ENCODE peak calls at places on chromosomes 3 and 15, in nine cellular contexts. One of them, this sample, is unnamed.

GRCh38 chr3:50154476-50154839 is 666 bp upstream of the SEMA3F start:
- DNase-seq in A549: peak; percentile 48
- DNase-seq in adrenal gland: no peak
- DNase-seq in body of pancreas: no peak
- DNase-seq in IMR-90: no peak
- DNase-seq in GM23338: peak; percentile 51
- DNase-seq in tibial nerve: no peak
- DNase-seq in CD8-positive, alpha-beta memory T cell: no peak
- DNase-seq in HCT116: no peak
- DNase-seq in this sample: no peak

GRCh38 chr15:64731807-64732151 is 43.6 kb downstream of the RBPMS2 start:
- DNase-seq in HCT116: no peak
- DNase-seq in CD8-positive, alpha-beta memory T cell: no peak
- DNase-seq in GM23338: peak; percentile 66
- DNase-seq in A549: no peak
- DNase-seq in body of pancreas: no peak
- DNase-seq in adrenal gland: no peak
- DNase-seq in IMR-90: no peak
- DNase-seq in tibial nerve: no peak
- DNase-seq in this sample: no peak

GRCh38 chr3:159443266-159443665 is 545.4 kb upstream of the IL12A start:
- DNase-seq in HCT116: no peak
- DNase-seq in body of pancreas: no peak
- DNase-seq in CD8-positive, alpha-beta memory T cell: no peak
- DNase-seq in IMR-90: peak; percentile 43
- DNase-seq in tibial nerve: no peak
- DNase-seq in GM23338: no peak
- DNase-seq in adrenal gland: no peak
- DNase-seq in A549: no peak
- DNase-seq in this sample: no peak

GRCh38 chr3:12194209-12194608 is 35.5 kb upstream of the TIMP4 start:
- DNase-seq in body of pancreas: peak; percentile 47
- DNase-seq in CD8-positive, alpha-beta memory T cell: no peak
- DNase-seq in IMR-90: peak; percentile 92
- DNase-seq in HCT116: peak; percentile 36
- DNase-seq in GM23338: no peak
- DNase-seq in adrenal gland: no peak
- DNase-seq in tibial nerve: peak; percentile 33
- DNase-seq in A549: no peak
- DNase-seq in this sample: no peak

GRCh38 chr3:100437879-100438622 is 36.7 kb downstream of the LNP1 start:
- DNase-seq in GM23338: no peak
- DNase-seq in CD8-positive, alpha-beta memory T cell: no peak
- DNase-seq in tibial nerve: no peak
- DNase-seq in HCT116: no peak
- DNase-seq in adrenal gland: no peak
- DNase-seq in IMR-90: no peak
- DNase-seq in A549: no peak
- DNase-seq in body of pancreas: peak; percentile 84
- DNase-seq in this sample: no peak

GRCh38 chr3:182636646-182637045 is 156.7 kb upstream of the ATP11B start:
- DNase-seq in adrenal gland: no peak
- DNase-seq in CD8-positive, alpha-beta memory T cell: no peak
- DNase-seq in GM23338: no peak
- DNase-seq in IMR-90: no peak
- DNase-seq in body of pancreas: no peak
- DNase-seq in A549: no peak
- DNase-seq in tibial nerve: no peak
- DNase-seq in HCT116: no peak
- DNase-seq in this sample: no peak

GRCh38 chr15:44102675-44103254 is 92.3 kb downstream of the FRMD5 start:
- DNase-seq in GM23338: no peak
- DNase-seq in body of pancreas: peak; percentile 58
- DNase-seq in A549: peak; percentile 13
- DNase-seq in HCT116: peak; percentile 93
- DNase-seq in IMR-90: peak; percentile 99
- DNase-seq in adrenal gland: peak; percentile 34
- DNase-seq in tibial nerve: peak; percentile 10
- DNase-seq in CD8-positive, alpha-beta memory T cell: no peak
- DNase-seq in this sample: no peak

GRCh38 chr3:182609575-182610156 is 183.6 kb upstream of the ATP11B start:
- DNase-seq in body of pancreas: peak; percentile 16
- DNase-seq in tibial nerve: no peak
- DNase-seq in GM23338: no peak
- DNase-seq in IMR-90: no peak
- DNase-seq in A549: no peak
- DNase-seq in adrenal gland: no peak
- DNase-seq in CD8-positive, alpha-beta memory T cell: no peak
- DNase-seq in HCT116: peak; percentile 60
- DNase-seq in this sample: no peak

GRCh38 chr15:55348281-55348778 is 29.3 kb downstream of the PIGB start:
- DNase-seq in body of pancreas: no peak
- DNase-seq in A549: no peak
- DNase-seq in tibial nerve: no peak
- DNase-seq in GM23338: peak; percentile 77
- DNase-seq in CD8-positive, alpha-beta memory T cell: no peak
- DNase-seq in IMR-90: no peak
- DNase-seq in adrenal gland: no peak
- DNase-seq in HCT116: no peak
- DNase-seq in this sample: no peak

GRCh38 chr3:21672303-21672702 is 78.7 kb downstream of the ZNF385D start:
- DNase-seq in A549: no peak
- DNase-seq in body of pancreas: no peak
- DNase-seq in GM23338: no peak
- DNase-seq in HCT116: no peak
- DNase-seq in adrenal gland: no peak
- DNase-seq in IMR-90: peak; percentile 90
- DNase-seq in tibial nerve: no peak
- DNase-seq in CD8-positive, alpha-beta memory T cell: no peak
- DNase-seq in this sample: no peak

GRCh38 chr15:98714906-98715305 is 66.6 kb downstream of the IGF1R start:
- DNase-seq in IMR-90: no peak
- DNase-seq in A549: no peak
- DNase-seq in GM23338: no peak
- DNase-seq in CD8-positive, alpha-beta memory T cell: no peak
- DNase-seq in adrenal gland: no peak
- DNase-seq in tibial nerve: no peak
- DNase-seq in body of pancreas: no peak
- DNase-seq in HCT116: no peak
- DNase-seq in this sample: no peak
- H3K4me1 ChIP-seq in IMR-90: peaks cover 25% of the 10 kb centered on the region
- H3K4me1 ChIP-seq in A549: peaks cover 62% of the 10 kb centered on the region
- H3K4me1 ChIP-seq in GM23338: peaks cover 91% of the 10 kb centered on the region
- H3K4me1 ChIP-seq in CD8-positive, alpha-beta memory T cell: peaks cover 42% of the 10 kb centered on the region
- H3K4me1 ChIP-seq in adrenal gland: peaks cover 11% of the 10 kb centered on the region
- H3K4me1 ChIP-seq in tibial nerve: peaks cover 23% of the 10 kb centered on the region
- H3K4me1 ChIP-seq in body of pancreas: peaks cover 44% of the 10 kb centered on the region
- H3K4me1 ChIP-seq in HCT116: no peaks in the 10 kb centered on the region
- H3K4me1 ChIP-seq in this sample: peaks cover 69% of the 10 kb centered on the region

GRCh38 chr3:71055602-71056001 is 527.9 kb downstream of the FOXP1 start:
- DNase-seq in CD8-positive, alpha-beta memory T cell: no peak
- DNase-seq in HCT116: no peak
- DNase-seq in adrenal gland: no peak
- DNase-seq in body of pancreas: no peak
- DNase-seq in IMR-90: peak; percentile 85
- DNase-seq in A549: no peak
- DNase-seq in GM23338: no peak
- DNase-seq in tibial nerve: no peak
- DNase-seq in this sample: no peak
- H3K4me1 ChIP-seq in CD8-positive, alpha-beta memory T cell: peaks cover 93% of the 10 kb centered on the region
- H3K4me1 ChIP-seq in HCT116: no peaks in the 10 kb centered on the region
- H3K4me1 ChIP-seq in adrenal gland: peaks cover 5% of the 10 kb centered on the region
- H3K4me1 ChIP-seq in body of pancreas: peaks cover 52% of the 10 kb centered on the region
- H3K4me1 ChIP-seq in IMR-90: peaks cover 34% of the 10 kb centered on the region
- H3K4me1 ChIP-seq in A549: peaks cover 67% of the 10 kb centered on the region
- H3K4me1 ChIP-seq in GM23338: peaks cover 99% of the 10 kb centered on the region
- H3K4me1 ChIP-seq in tibial nerve: peaks cover 58% of the 10 kb centered on the region
- H3K4me1 ChIP-seq in this sample: peaks cover 95% of the 10 kb centered on the region

DNA sequence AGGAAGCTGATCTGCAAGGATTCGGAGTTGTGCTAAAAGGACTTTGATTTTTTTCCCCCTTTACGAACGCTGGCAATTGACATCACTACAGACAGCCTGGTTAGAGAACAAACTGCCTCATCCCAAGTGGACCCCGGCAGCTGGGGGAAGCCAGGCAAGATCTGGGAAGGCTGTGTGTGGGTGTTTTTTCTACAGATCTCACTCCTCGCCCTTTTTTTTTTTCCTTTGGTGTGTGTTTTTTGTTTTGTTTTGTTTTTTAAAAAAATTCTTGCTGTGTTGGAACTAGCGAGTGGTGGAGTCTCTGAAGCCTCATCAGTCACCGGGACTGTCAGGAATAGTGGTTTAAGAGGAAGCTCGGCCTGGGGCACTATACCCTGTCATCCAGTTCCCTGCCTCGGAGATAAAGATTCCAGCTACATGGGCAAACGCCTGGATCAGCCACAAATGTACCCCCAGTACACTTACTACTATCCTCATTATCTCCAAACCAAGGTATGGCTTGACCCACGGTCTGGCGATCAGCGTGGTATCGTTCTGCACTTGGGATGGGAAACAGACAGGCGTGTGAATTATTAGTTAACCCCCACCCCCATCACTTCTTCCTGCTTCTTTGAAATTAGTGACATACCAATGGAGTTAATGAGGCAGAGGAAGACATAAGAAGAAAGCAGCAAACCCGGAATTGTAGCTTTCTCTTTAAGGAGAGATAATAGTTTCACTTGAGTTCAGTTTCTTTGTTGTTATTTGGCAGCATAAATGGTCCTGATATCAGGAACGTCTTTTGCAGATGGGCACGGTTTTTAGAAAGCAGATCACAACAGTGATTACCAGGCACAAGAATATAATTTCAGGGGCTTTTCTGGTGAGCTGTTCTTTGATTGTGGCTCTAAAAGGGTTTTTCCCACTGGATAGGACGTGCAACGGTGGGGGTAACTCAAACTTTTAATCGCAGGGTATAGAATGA is 676 bp downstream of the RBMS3 start:
- DNase-seq in HCT116: no peak
- DNase-seq in adrenal gland: peak; percentile 32
- DNase-seq in CD8-positive, alpha-beta memory T cell: no peak
- DNase-seq in body of pancreas: no peak
- DNase-seq in GM23338: no peak
- DNase-seq in tibial nerve: peak; percentile 35
- DNase-seq in A549: no peak
- DNase-seq in IMR-90: peak; percentile 59
- DNase-seq in this sample: no peak
- H3K4me1 ChIP-seq in HCT116: peaks cover 5% of the 10 kb centered on the region
- H3K4me1 ChIP-seq in adrenal gland: peaks cover 3% of the 10 kb centered on the region
- H3K4me1 ChIP-seq in CD8-positive, alpha-beta memory T cell: no peaks in the 10 kb centered on the region
- H3K4me1 ChIP-seq in body of pancreas: peaks cover 8% of the 10 kb centered on the region
- H3K4me1 ChIP-seq in GM23338: peaks cover 74% of the 10 kb centered on the region
- H3K4me1 ChIP-seq in tibial nerve: no peaks in the 10 kb centered on the region
- H3K4me1 ChIP-seq in A549: peaks cover 36% of the 10 kb centered on the region
- H3K4me1 ChIP-seq in IMR-90: peaks cover 9% of the 10 kb centered on the region
- H3K4me1 ChIP-seq in this sample: peaks cover 37% of the 10 kb centered on the region

GRCh38 chr3:69763458-69763857 is 24.2 kb downstream of the MITF start:
- DNase-seq in body of pancreas: no peak
- DNase-seq in CD8-positive, alpha-beta memory T cell: no peak
- DNase-seq in HCT116: no peak
- DNase-seq in adrenal gland: no peak
- DNase-seq in GM23338: no peak
- DNase-seq in tibial nerve: no peak
- DNase-seq in A549: no peak
- DNase-seq in IMR-90: no peak
- DNase-seq in this sample: no peak
- H3K4me1 ChIP-seq in body of pancreas: peaks cover 48% of the 10 kb centered on the region
- H3K4me1 ChIP-seq in CD8-positive, alpha-beta memory T cell: no peaks in the 10 kb centered on the region
- H3K4me1 ChIP-seq in HCT116: no peaks in the 10 kb centered on the region
- H3K4me1 ChIP-seq in adrenal gland: peaks cover 28% of the 10 kb centered on the region
- H3K4me1 ChIP-seq in GM23338: no peaks in the 10 kb centered on the region
- H3K4me1 ChIP-seq in tibial nerve: peaks cover 6% of the 10 kb centered on the region
- H3K4me1 ChIP-seq in A549: peaks cover 69% of the 10 kb centered on the region
- H3K4me1 ChIP-seq in IMR-90: peaks cover 24% of the 10 kb centered on the region
- H3K4me1 ChIP-seq in this sample: no peaks in the 10 kb centered on the region